ENCODE peak calls at places on chromosomes 7 and 10, in nine cellular contexts. X is prostate gland; D is Jurkat, Clone E6-1; R is cardiac septum; B is neuronal stem cell; O is iPS DF 19.7; G is lung microvascular endothelial cell; Y is heart right ventricle; J is HFF-Myc. N is an unnamed sample.

GRCh38 chr10:77643795-77644468 is 6.3 kb upstream of the KCNMA1 start:
- DNase-seq in X (peak), D (peak), R (no peak), B (no peak), O (no peak), G (peak), Y (no peak), J (peak), N (peak)

GRCh38 chr10:124744688-124745055 is 494 bp upstream of the FAM53B start:
- DNase-seq in X (peak), D (no peak), R (no peak), B (no peak), O (no peak), G (peak), Y (no peak), J (peak), N (peak)

GRCh38 chr10:36030516-36030915 is 388.4 kb upstream of the FZD8 start:
- DNase-seq in X (no peak), D (no peak), R (no peak), B (no peak), O (no peak), G (no peak), Y (no peak), J (no peak), N (no peak)

GRCh38 chr7:138358850-138359341 is 101.2 kb upstream of the TRIM24 start:
- DNase-seq in X (no peak), D (no peak), R (no peak), B (no peak), O (no peak), G (no peak), Y (no peak), J (no peak), N (no peak)

GRCh38 chr7:101631224-101631714 is 2.2 kb upstream of the MYL10 start:
- DNase-seq in X (no peak), D (no peak), R (no peak), B (no peak), O (no peak), G (peak), Y (no peak), J (no peak), N (no peak)

GRCh38 chr10:83166344-83166743 is 973.0 kb upstream of the GHITM start:
- DNase-seq in X (no peak), D (no peak), R (no peak), B (peak), O (peak), G (no peak), Y (no peak), J (no peak), N (peak)

GRCh38 chr10:23065549-23065948 is 29.8 kb upstream of the MSRB2 start:
- DNase-seq in X (peak), D (no peak), R (peak), B (no peak), O (no peak), G (peak), Y (peak), J (peak), N (no peak)

GRCh38 chr7:23893172-23893941 is 183.3 kb downstream of the STK31 start:
- DNase-seq in X (no peak), D (no peak), R (no peak), B (no peak), O (no peak), G (no peak), Y (no peak), J (no peak), N (no peak)

GRCh38 chr7:92848441-92848840 is 12.1 kb upstream of the CDK6 start:
- DNase-seq in X (no peak), D (no peak), R (no peak), B (no peak), O (no peak), G (no peak), Y (no peak), J (no peak), N (no peak)